ENCODE peak calls at places on chromosome 20, in six cellular contexts. One of them, this sample, is unnamed.

GRCh38 chr20:23013429-23013828 is 21.7 kb upstream of the SSTR4 start:
- DNase-seq in spleen: no peak
- DNase-seq in Peyer's patch: no peak
- DNase-seq in ovary: no peak
- DNase-seq in A549: no peak
- DNase-seq in heart left ventricle: no peak
- DNase-seq in this sample: no peak

GRCh38 chr20:45857836-45858250 is 429 bp downstream of the ZSWIM3 start:
- DNase-seq in A549: no peak
- DNase-seq in ovary: no peak
- DNase-seq in spleen: no peak
- DNase-seq in Peyer's patch: no peak
- DNase-seq in heart left ventricle: no peak
- DNase-seq in this sample: no peak

GRCh38 chr20:51342510-51343236 is 199.8 kb downstream of the NFATC2 start:
- DNase-seq in heart left ventricle: no peak
- DNase-seq in spleen: no peak
- DNase-seq in ovary: no peak
- DNase-seq in Peyer's patch: no peak
- DNase-seq in A549: no peak
- DNase-seq in this sample: no peak

GRCh38 chr20:21387528-21387927 is 9.8 kb downstream of the NKX2-4 start:
- DNase-seq in Peyer's patch: no peak
- DNase-seq in spleen: no peak
- DNase-seq in heart left ventricle: no peak
- DNase-seq in ovary: no peak
- DNase-seq in A549: no peak
- DNase-seq in this sample: no peak

GRCh38 chr20:38023181-38024085 is 9.8 kb downstream of the TTI1 start:
- DNase-seq in A549: no peak
- DNase-seq in Peyer's patch: no peak
- DNase-seq in ovary: no peak
- DNase-seq in heart left ventricle: no peak
- DNase-seq in spleen: no peak
- DNase-seq in this sample: no peak

GRCh38 chr20:4875578-4876067 is 125.7 kb downstream of the SLC23A2 start:
- DNase-seq in heart left ventricle: no peak
- DNase-seq in Peyer's patch: no peak
- DNase-seq in ovary: no peak
- DNase-seq in A549: no peak
- DNase-seq in spleen: peak
- DNase-seq in this sample: no peak

GRCh38 chr20:40414843-40415615 is 274.0 kb downstream of the MAFB start:
- DNase-seq in A549: no peak
- DNase-seq in heart left ventricle: no peak
- DNase-seq in Peyer's patch: no peak
- DNase-seq in ovary: no peak
- DNase-seq in spleen: no peak
- DNase-seq in this sample: no peak

GRCh38 chr20:59007758-59008511 is 881 bp upstream of the CTSZ start:
- DNase-seq in ovary: no peak
- DNase-seq in spleen: peak
- DNase-seq in Peyer's patch: peak
- DNase-seq in heart left ventricle: peak
- DNase-seq in A549: no peak
- DNase-seq in this sample: no peak

GRCh38 chr20:60447703-60448102 is 489.5 kb downstream of the CDH26 start:
- DNase-seq in Peyer's patch: no peak
- DNase-seq in heart left ventricle: no peak
- DNase-seq in ovary: no peak
- DNase-seq in spleen: no peak
- DNase-seq in A549: no peak
- DNase-seq in this sample: no peak

GRCh38 chr20:54324041-54324440 is 116.2 kb downstream of the PFDN4 start:
- DNase-seq in ovary: no peak
- DNase-seq in Peyer's patch: no peak
- DNase-seq in A549: no peak
- DNase-seq in heart left ventricle: no peak
- DNase-seq in spleen: no peak
- DNase-seq in this sample: no peak

GRCh38 chr20:3277686-3278465 is 38.9 kb upstream of the SLC4A11 start:
- DNase-seq in Peyer's patch: no peak
- DNase-seq in heart left ventricle: no peak
- DNase-seq in spleen: no peak
- DNase-seq in ovary: no peak
- DNase-seq in A549: no peak
- DNase-seq in this sample: no peak

DNA sequence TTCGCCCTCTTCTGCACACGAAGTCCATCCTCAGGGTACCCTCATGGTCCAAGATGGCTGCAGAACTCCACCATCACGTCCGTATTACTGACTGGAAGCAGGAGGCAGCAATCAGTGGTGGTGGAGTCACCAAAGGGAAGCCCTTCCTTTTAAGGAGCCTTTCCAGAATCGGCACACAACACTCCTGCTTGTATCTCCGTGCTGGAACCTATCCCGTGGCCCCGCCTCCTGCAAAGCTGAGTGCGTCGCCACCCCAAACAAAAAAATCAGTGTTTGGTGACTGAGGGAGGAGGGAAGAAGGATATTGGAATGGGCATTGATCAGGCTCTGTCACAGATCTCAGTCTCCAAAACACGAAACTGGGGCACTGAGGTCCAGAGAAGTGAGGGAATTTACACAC is 5.8 kb upstream of the CCN5 start:
- DNase-seq in heart left ventricle: no peak
- DNase-seq in ovary: no peak
- DNase-seq in A549: no peak
- DNase-seq in Peyer's patch: no peak
- DNase-seq in spleen: no peak
- DNase-seq in this sample: no peak
- TF ChIP-seq POLR2A in heart left ventricle: no peak
- TF ChIP-seq POLR2A in ovary: no peak
- TF ChIP-seq POLR2A in A549: no peak
- TF ChIP-seq POLR2A in Peyer's patch: no peak
- TF ChIP-seq POLR2A in spleen: no peak
- TF ChIP-seq POLR2A in this sample: no peak

GRCh38 chr20:24469116-24470030 is at the start of gene SYNDIG1:
- DNase-seq in ovary: no peak
- DNase-seq in A549: peak
- DNase-seq in spleen: no peak
- DNase-seq in Peyer's patch: no peak
- DNase-seq in heart left ventricle: peak
- DNase-seq in this sample: no peak

GRCh38 chr20:24472426-24472825 is 3.0 kb downstream of the SYNDIG1 start:
- DNase-seq in Peyer's patch: no peak
- DNase-seq in spleen: no peak
- DNase-seq in A549: no peak
- DNase-seq in heart left ventricle: no peak
- DNase-seq in ovary: no peak
- DNase-seq in this sample: no peak

GRCh38 chr20:24470031-24470781 is 777 bp downstream of the SYNDIG1 start:
- DNase-seq in spleen: no peak
- DNase-seq in Peyer's patch: no peak
- DNase-seq in A549: peak
- DNase-seq in ovary: no peak
- DNase-seq in heart left ventricle: peak
- DNase-seq in this sample: no peak

GRCh38 chr20:24468401-24469115 is 871 bp upstream of the SYNDIG1 start:
- DNase-seq in Peyer's patch: no peak
- DNase-seq in spleen: no peak
- DNase-seq in A549: no peak
- DNase-seq in heart left ventricle: no peak
- DNase-seq in ovary: no peak
- DNase-seq in this sample: no peak

DNA sequence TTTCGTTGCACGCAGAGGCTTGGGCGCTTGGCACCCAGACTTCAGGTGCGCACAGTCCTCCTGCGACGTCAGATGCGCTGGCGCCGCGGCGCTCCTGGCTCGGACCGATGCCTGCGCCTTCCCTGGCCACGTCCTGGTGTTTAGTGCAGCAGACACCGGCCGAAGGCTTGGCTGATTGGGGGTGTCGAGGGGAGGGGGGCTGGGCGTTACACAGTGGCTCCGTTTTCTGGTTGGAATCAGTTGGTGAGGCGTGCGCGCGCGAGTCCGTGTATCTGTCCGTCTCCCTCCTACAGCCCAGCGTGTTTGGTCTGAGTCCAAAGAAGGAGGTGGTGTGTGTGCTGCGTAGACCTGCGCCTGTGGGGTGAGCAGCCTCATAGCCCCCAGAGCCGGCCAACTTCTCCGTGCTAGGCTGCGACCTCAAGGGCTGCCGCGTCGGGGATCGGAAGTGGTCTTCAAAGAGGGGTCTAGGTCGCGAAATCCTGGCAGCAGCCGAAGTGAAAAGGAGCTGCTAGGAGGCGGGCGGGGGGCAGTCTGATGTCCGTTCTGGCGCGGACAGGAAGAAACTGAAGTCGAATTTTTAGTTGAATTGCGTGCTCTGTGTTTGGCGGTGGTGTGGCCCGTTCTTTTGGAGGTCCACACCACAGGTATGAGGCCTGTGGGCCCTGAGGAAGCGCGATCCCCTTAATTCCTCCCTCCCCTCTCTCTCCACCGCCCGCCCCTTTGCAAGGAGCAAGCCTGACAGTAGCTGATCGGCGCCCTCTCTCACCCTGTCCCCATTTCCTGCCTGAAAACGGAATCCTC is 1.6 kb downstream of the SYNDIG1 start:
- DNase-seq in spleen: no peak
- DNase-seq in Peyer's patch: no peak
- DNase-seq in heart left ventricle: no peak
- DNase-seq in A549: no peak
- DNase-seq in ovary: no peak
- DNase-seq in this sample: no peak
- H3K4me3 ChIP-seq in spleen: no peak
- H3K4me3 ChIP-seq in Peyer's patch: peak
- H3K4me3 ChIP-seq in heart left ventricle: peak
- H3K4me3 ChIP-seq in A549: peak
- H3K4me3 ChIP-seq in ovary: peak
- H3K4me3 ChIP-seq in this sample: peak

DNA sequence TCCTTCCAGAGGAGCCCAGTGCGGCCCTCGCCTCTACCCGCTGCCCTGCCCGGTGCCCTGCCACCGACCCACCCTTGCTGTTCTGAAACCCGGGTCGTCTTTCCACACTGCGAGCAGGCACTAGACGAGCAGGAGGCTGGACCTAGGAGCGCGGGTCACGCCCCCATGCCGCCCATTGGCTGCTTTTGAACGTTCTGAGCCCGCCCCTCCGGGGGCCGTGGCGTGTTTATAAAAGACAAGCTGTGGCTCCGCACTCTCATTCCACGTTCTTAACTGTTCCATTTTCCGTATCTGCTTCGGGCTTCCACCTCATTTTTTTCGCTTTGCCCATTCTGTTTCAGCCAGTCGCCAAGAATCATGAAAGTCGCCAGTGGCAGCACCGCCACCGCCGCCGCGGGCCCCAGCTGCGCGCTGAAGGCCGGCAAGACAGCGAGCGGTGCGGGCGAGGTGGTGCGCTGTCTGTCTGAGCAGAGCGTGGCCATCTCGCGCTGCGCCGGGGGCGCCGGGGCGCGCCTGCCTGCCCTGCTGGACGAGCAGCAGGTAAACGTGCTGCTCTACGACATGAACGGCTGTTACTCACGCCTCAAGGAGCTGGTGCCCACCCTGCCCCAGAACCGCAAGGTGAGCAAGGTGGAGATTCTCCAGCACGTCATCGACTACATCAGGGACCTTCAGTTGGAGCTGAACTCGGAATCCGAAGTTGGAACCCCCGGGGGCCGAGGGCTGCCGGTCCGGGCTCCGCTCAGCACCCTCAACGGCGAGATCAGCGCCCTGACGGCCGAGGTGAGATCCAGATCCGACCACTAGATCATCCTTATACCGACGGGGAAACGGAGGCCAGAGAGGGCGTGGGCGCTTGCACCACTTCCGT is at the start of gene ID1:
- DNase-seq in A549: peak
- DNase-seq in ovary: peak
- DNase-seq in spleen: peak
- DNase-seq in heart left ventricle: peak
- DNase-seq in Peyer's patch: peak
- DNase-seq in this sample: peak
- TF ChIP-seq POLR2A in A549: peak
- TF ChIP-seq POLR2A in ovary: peak
- TF ChIP-seq POLR2A in spleen: no peak
- TF ChIP-seq POLR2A in heart left ventricle: peak
- TF ChIP-seq POLR2A in Peyer's patch: peak
- TF ChIP-seq POLR2A in this sample: peak

GRCh38 chr20:17895641-17896246 is 72.8 kb downstream of the SNX5 start:
- DNase-seq in A549: no peak
- DNase-seq in heart left ventricle: peak
- DNase-seq in spleen: peak
- DNase-seq in Peyer's patch: peak
- DNase-seq in ovary: peak
- DNase-seq in this sample: peak

GRCh38 chr20:17896771-17897369 is 71.7 kb downstream of the SNX5 start:
- DNase-seq in ovary: no peak
- DNase-seq in spleen: no peak
- DNase-seq in Peyer's patch: peak
- DNase-seq in heart left ventricle: no peak
- DNase-seq in A549: no peak
- DNase-seq in this sample: no peak

GRCh38 chr20:17897566-17898307 is 70.9 kb downstream of the SNX5 start:
- DNase-seq in Peyer's patch: peak
- DNase-seq in heart left ventricle: no peak
- DNase-seq in A549: no peak
- DNase-seq in spleen: no peak
- DNase-seq in ovary: no peak
- DNase-seq in this sample: no peak

GRCh38 chr20:17898548-17898994 is 70.0 kb downstream of the SNX5 start:
- DNase-seq in A549: peak
- DNase-seq in ovary: peak
- DNase-seq in heart left ventricle: peak
- DNase-seq in spleen: peak
- DNase-seq in Peyer's patch: peak
- DNase-seq in this sample: peak

GRCh38 chr20:17896247-17896723 is 72.3 kb downstream of the SNX5 start:
- DNase-seq in Peyer's patch: peak
- DNase-seq in heart left ventricle: no peak
- DNase-seq in ovary: no peak
- DNase-seq in A549: no peak
- DNase-seq in spleen: no peak
- DNase-seq in this sample: no peak
- H3K4me3 ChIP-seq in Peyer's patch: no peak
- H3K4me3 ChIP-seq in heart left ventricle: no peak
- H3K4me3 ChIP-seq in ovary: peak
- H3K4me3 ChIP-seq in A549: no peak
- H3K4me3 ChIP-seq in spleen: no peak
- H3K4me3 ChIP-seq in this sample: peak

GRCh38 chr20:36614781-36615557 is 9.4 kb downstream of the RAB5IF start:
- DNase-seq in heart left ventricle: no peak
- DNase-seq in ovary: no peak
- DNase-seq in Peyer's patch: no peak
- DNase-seq in spleen: no peak
- DNase-seq in A549: no peak
- DNase-seq in this sample: no peak

GRCh38 chr20:36611625-36612024 is 6.0 kb downstream of the RAB5IF start:
- DNase-seq in ovary: no peak
- DNase-seq in A549: no peak
- DNase-seq in heart left ventricle: no peak
- DNase-seq in spleen: no peak
- DNase-seq in Peyer's patch: no peak
- DNase-seq in this sample: no peak

GRCh38 chr20:36613974-36614373 is 8.4 kb downstream of the RAB5IF start:
- DNase-seq in spleen: no peak
- DNase-seq in ovary: no peak
- DNase-seq in A549: no peak
- DNase-seq in Peyer's patch: peak
- DNase-seq in heart left ventricle: no peak
- DNase-seq in this sample: no peak
- TF ChIP-seq POLR2A in spleen: no peak
- TF ChIP-seq POLR2A in ovary: no peak
- TF ChIP-seq POLR2A in A549: no peak
- TF ChIP-seq POLR2A in Peyer's patch: no peak
- TF ChIP-seq POLR2A in heart left ventricle: no peak
- TF ChIP-seq POLR2A in this sample: no peak

GRCh38 chr20:63072231-63072791 is 65.5 kb upstream of the BHLHE23 start:
- DNase-seq in ovary: peak
- DNase-seq in A549: no peak
- DNase-seq in heart left ventricle: peak
- DNase-seq in Peyer's patch: no peak
- DNase-seq in spleen: no peak
- DNase-seq in this sample: peak
- H3K4me3 ChIP-seq in ovary: no peak
- H3K4me3 ChIP-seq in A549: peak
- H3K4me3 ChIP-seq in heart left ventricle: no peak
- H3K4me3 ChIP-seq in Peyer's patch: no peak
- H3K4me3 ChIP-seq in spleen: no peak
- H3K4me3 ChIP-seq in this sample: no peak

This sample was measured in suprapubic skin.